ENCODE peak calls at places on chromosomes 2 and 18, in ten cellular contexts. S, F, U, D, C, K, Q, Y, E and J are unnamed samples.

GRCh38 chr2:79040967-79041582 is 15.6 kb downstream of the REG3G start:
- DNase-seq in C (no peak), Y (no peak), Q (no peak), S (no peak), D (no peak), E (no peak), F (peak; percentile 23), U (no peak), K (no peak), J (peak; percentile 0)

GRCh38 chr2:240646061-240646899 is 21.0 kb downstream of the GPR35 start:
- DNase-seq in Q (no peak), C (no peak), E (peak; percentile 25), U (no peak), Y (no peak), F (peak; percentile 59), K (peak; percentile 14), S (no peak), D (no peak), J (no peak)

GRCh38 chr2:191728710-191729597 is 51.0 kb downstream of the NABP1 start:
- DNase-seq in Y (no peak), U (no peak), K (no peak), C (no peak), S (peak; percentile 67), F (peak; percentile 13), D (no peak), E (no peak), Q (no peak), J (peak; percentile 52)

GRCh38 chr18:37258819-37259218 is 306.8 kb downstream of the CELF4 start:
- DNase-seq in E (no peak), Q (no peak), K (no peak), F (no peak), U (no peak), D (no peak), Y (no peak), S (no peak), C (no peak), J (no peak)

GRCh38 chr2:43268066-43268971 is 41.9 kb upstream of the ZFP36L2 start:
- DNase-seq in D (peak; percentile 34), Q (no peak), S (no peak), K (no peak), U (no peak), E (no peak), C (no peak), Y (no peak), F (no peak), J (peak; percentile 45)

GRCh38 chr2:48107326-48107925 is 201.1 kb upstream of the FBXO11 start:
- DNase-seq in Q (no peak), K (no peak), U (peak; percentile 55), Y (no peak), E (no peak), S (peak; percentile 59), F (peak; percentile 80), C (no peak), D (peak; percentile 91), J (peak; percentile 79)

GRCh38 chr18:34695300-34695699 is 14.8 kb upstream of the DTNA start:
- DNase-seq in U (no peak), K (no peak), F (no peak), Q (no peak), Y (no peak), D (peak; percentile 30), S (no peak), C (no peak), E (no peak), J (no peak)

GRCh38 chr18:65468881-65469280 is 281.9 kb upstream of the CDH7 start:
- DNase-seq in F (no peak), S (no peak), E (no peak), Y (no peak), K (no peak), U (no peak), D (no peak), Q (no peak), C (no peak), J (no peak)

GRCh38 chr18:70998490-70998889 is 709.6 kb downstream of the SOCS6 start:
- DNase-seq in K (no peak), S (peak; percentile 6), E (no peak), Y (no peak), D (no peak), C (no peak), Q (no peak), F (peak; percentile 2), U (no peak), J (peak; percentile 13)

GRCh38 chr18:61079714-61080113 is 253.5 kb upstream of the CDH20 start:
- DNase-seq in E (no peak), K (no peak), Y (no peak), F (peak; percentile 39), U (no peak), D (no peak), Q (no peak), C (no peak), S (no peak), J (no peak)

GRCh38 chr2:96864343-96865091 is 5.4 kb downstream of the SEMA4C start:
- DNase-seq in F (no peak), C (peak; percentile 85), U (no peak), E (peak; percentile 85), S (no peak), Q (peak; percentile 75), K (no peak), Y (no peak), D (no peak), J (no peak)

GRCh38 chr2:171230176-171230575 is 69.5 kb upstream of the TLK1 start:
- DNase-seq in K (no peak), Y (no peak), D (no peak), U (no peak), F (no peak), C (no peak), Q (no peak), S (no peak), E (no peak), J (no peak)

GRCh38 chr2:65553504-65554074 is 121.2 kb upstream of the SPRED2 start:
- DNase-seq in F (no peak), D (no peak), K (no peak), E (peak; percentile 34), Y (no peak), C (no peak), U (no peak), S (no peak), Q (no peak), J (no peak)

GRCh38 chr2:199197448-199197847 is 260.3 kb downstream of the SATB2 start:
- DNase-seq in D (peak; percentile 22), C (no peak), K (no peak), U (no peak), E (no peak), F (peak; percentile 64), Y (no peak), Q (no peak), S (no peak), J (peak; percentile 11)

GRCh38 chr2:223056656-223057418 is 4.8 kb downstream of the KCNE4 start:
- DNase-seq in S (no peak), C (no peak), F (no peak), Y (no peak), E (no peak), U (no peak), K (no peak), Q (no peak), D (no peak), J (peak; percentile 85)

GRCh38 chr18:3151379-3152264 is 68.1 kb downstream of the MYOM1 start:
- DNase-seq in E (no peak), Q (no peak), U (no peak), S (peak; percentile 54), D (no peak), Y (peak; percentile 1), C (no peak), K (no peak), F (peak; percentile 49), J (peak; percentile 45)

DNA sequence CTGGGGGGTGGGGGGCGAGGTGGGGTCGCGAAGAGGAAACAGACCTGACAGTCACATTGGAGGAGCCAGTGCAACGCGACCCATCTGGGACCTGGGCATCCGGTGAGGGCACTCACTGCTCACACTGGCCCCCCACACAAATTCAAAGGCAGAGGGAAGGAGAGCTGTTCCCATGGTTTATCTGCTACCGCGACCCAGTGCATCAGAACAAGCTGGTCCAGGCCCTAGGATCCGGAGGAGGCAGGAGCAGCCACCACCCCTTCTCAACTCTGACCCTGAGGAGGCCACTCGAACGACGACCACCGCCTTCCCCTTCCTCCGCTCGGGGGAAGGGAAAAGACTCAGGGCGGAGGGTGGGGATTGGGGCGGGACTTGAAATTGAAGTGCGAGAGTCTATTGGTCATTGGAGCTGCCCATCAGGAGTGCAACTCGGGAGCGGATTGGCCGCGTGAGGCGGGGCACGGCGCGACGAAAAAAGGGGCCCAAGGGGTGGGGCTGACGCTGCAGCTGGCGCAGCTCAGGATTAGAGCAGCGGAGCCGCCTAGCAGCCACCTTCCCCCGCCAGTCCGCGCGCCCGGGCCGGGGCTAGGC is at the start of gene CDK5R2:
- DNase-seq in U (peak; percentile 80), K (peak; percentile 82), Q (peak; percentile 65), F (peak; percentile 82), S (peak; percentile 83), D (peak; percentile 74), E (peak; percentile 65), C (peak; percentile 70), Y (peak; percentile 33), J (peak; percentile 79)
- H3K4me3 ChIP-seq in U (peak within 1 kb of the TSS; percentile 60), K (no peak within 1 kb of the TSS), Q (peak within 1 kb of the TSS; percentile 36), F (no peak within 1 kb of the TSS), S (no peak within 1 kb of the TSS), D (peak within 1 kb of the TSS; percentile 30), E (peak within 1 kb of the TSS; percentile 42), C (peak within 1 kb of the TSS; percentile 46), Y (peak within 1 kb of the TSS; percentile 4), J (peak within 1 kb of the TSS; percentile 40)

DNA sequence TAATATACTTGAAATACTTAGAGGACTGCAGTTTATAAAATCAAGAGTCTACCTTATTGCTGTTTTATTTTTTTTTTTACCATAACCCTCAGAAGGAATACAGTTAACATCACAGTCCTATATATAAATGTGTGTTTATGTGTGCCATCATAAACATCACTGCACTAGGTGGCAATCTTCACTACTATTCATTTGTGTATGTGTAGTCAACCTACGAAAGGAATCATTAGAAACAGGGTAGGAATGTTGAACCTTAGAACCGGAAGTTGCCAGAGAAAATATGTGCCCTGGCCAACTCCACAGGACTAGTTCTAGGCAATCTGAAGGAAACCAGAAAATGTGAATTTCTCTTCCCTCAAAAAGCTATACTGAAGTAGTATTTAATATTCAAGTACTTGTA is 3.4 kb downstream of the GEN1 start:
- DNase-seq in S (peak; percentile 19), Q (no peak), F (no peak), E (no peak), Y (no peak), D (peak; percentile 21), U (no peak), C (no peak), K (no peak), J (no peak)
- TF ChIP-seq CTCF in S (no peak), Q (no peak), F (no peak), E (no peak), Y (no peak), D (peak; percentile 13), U (no peak), C (no peak), K (no peak), J (no peak)

DNA sequence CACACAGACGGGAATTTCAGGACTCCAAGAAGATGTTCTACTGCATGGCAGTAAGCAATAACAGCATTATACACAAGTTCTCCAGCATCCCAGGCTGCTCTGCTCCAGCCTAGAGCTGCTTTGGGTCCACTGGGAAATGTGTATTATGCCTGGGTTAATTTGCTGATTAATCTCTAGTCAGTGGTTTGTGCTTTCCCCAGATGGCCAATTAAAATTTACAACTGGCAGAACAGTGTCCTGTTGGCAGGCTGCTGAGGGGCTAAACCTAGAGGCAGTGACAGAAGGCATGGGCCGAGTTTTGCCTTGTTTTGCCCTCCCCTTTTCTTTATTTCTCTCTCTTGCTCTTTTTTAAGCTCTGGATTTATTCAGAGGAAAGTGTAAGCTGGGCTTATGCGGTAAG is 347.9 kb downstream of the GPD2 start:
- DNase-seq in Q (no peak), K (peak; percentile 20), U (no peak), E (no peak), S (no peak), Y (no peak), D (no peak), F (no peak), C (no peak), J (peak; percentile 5)
- H3K4me3 ChIP-seq in Q (no peak overlapping the region), K (no peak overlapping the region), U (no peak overlapping the region), E (no peak overlapping the region), S (no peak overlapping the region), Y (no peak overlapping the region), D (no peak overlapping the region), F (no peak overlapping the region), C (no peak overlapping the region), J (no peak overlapping the region)

GRCh38 chr2:135168119-135168872 is 116.2 kb downstream of the RAB3GAP1 start:
- DNase-seq in K (peak; percentile 37), E (no peak), D (no peak), F (no peak), Y (no peak), C (no peak), U (no peak), Q (no peak), S (no peak), J (peak; percentile 9)
- TF ChIP-seq CTCF in K (no peak), E (no peak), D (no peak), F (no peak), Y (no peak), C (no peak), U (no peak), Q (no peak), S (no peak), J (no peak)